ENCODE peak calls at places on chromosomes 1 and 21, in seven cellular contexts. F, W, L, X, E, Q and I are unnamed samples.

GRCh38 chr1:41890841-41891311 is 27.8 kb downstream of the HIVEP3 start:
- DNase-seq in F (no peak), W (no peak), L (no peak), X (no peak), E (no peak), Q (peak), I (peak)

GRCh38 chr1:156664046-156664948 is 12.9 kb downstream of the NES start:
- DNase-seq in F (no peak), W (no peak), L (no peak), X (no peak), E (no peak), Q (peak), I (peak)

GRCh38 chr21:44498965-44499560 is 40.9 kb downstream of the KRTAP10-1 start:
- DNase-seq in F (no peak), W (no peak), L (no peak), X (no peak), E (no peak), Q (no peak), I (no peak)

GRCh38 chr1:41889506-41890414 is 29.0 kb downstream of the HIVEP3 start:
- DNase-seq in F (no peak), W (no peak), L (no peak), X (no peak), E (no peak), Q (no peak), I (no peak)

GRCh38 chr1:160154790-160155189 is 3.4 kb downstream of the ATP1A4 start:
- DNase-seq in F (no peak), W (no peak), L (no peak), X (no peak), E (no peak), Q (no peak), I (no peak)

GRCh38 chr1:22579541-22580155 is 16.4 kb downstream of the EPHA8 start:
- DNase-seq in F (no peak), W (no peak), L (no peak), X (no peak), E (no peak), Q (no peak), I (no peak)

GRCh38 chr1:26281091-26281958 is 1.4 kb downstream of the SH3BGRL3 start:
- DNase-seq in F (no peak), W (no peak), L (no peak), X (no peak), E (no peak), Q (no peak), I (no peak)

GRCh38 chr1:1205769-1206375 is 520 bp downstream of the TNFRSF18 start:
- DNase-seq in F (no peak), W (no peak), L (no peak), X (no peak), E (no peak), Q (no peak), I (no peak)

GRCh38 chr1:4973341-4973740 is 318.9 kb downstream of the AJAP1 start:
- DNase-seq in F (no peak), W (no peak), L (no peak), X (no peak), E (no peak), Q (no peak), I (no peak)

GRCh38 chr1:12067900-12068821 is 5.1 kb downstream of the TNFRSF8 start:
- DNase-seq in F (no peak), W (peak), L (no peak), X (peak), E (no peak), Q (peak), I (peak)

GRCh38 chr1:229428256-229428655 is 5.6 kb downstream of the ACTA1 start:
- DNase-seq in F (no peak), W (no peak), L (no peak), X (no peak), E (no peak), Q (no peak), I (no peak)